ENCODE peak calls at places on chromosomes 1 and 21, in six cellular contexts. U is AG04449, J is PC-3, O is fibroblast of mammary gland, N is cardiac fibroblast, L is AG09309. B is an unnamed sample.

GRCh38 chr21:42578761-42579415 is 65.2 kb downstream of the SLC37A1 start:
- DNase-seq in O (no peak), U (no peak), L (no peak), N (no peak), J (no peak), B (no peak)

GRCh38 chr1:234825498-234826176 is 215.7 kb upstream of the IRF2BP2 start:
- DNase-seq in U (no peak), N (no peak), J (no peak), L (no peak), O (no peak), B (no peak)

GRCh38 chr1:174768949-174769348 is 230.8 kb upstream of the CACYBP start:
- DNase-seq in U (no peak), J (no peak), O (no peak), L (no peak), N (no peak), B (no peak)

GRCh38 chr1:113551728-113552127 is 161.4 kb downstream of the MAGI3 start:
- DNase-seq in J (peak; percentile 39), O (no peak), N (no peak), L (no peak), U (no peak), B (no peak)

GRCh38 chr1:232382671-232383070 is 247.3 kb downstream of the SIPA1L2 start:
- DNase-seq in N (no peak), J (no peak), U (no peak), O (peak; percentile 28), L (no peak), B (no peak)

GRCh38 chr1:207049974-207050391 is 1.0 kb downstream of the YOD1 start:
- DNase-seq in J (peak; percentile 82), L (no peak), N (peak; percentile 64), U (no peak), O (peak; percentile 63), B (peak; percentile 60)

GRCh38 chr1:10217748-10218441 is 7.5 kb downstream of the KIF1B start:
- DNase-seq in N (peak; percentile 45), U (no peak), J (no peak), O (peak; percentile 80), L (no peak), B (peak; percentile 49)

GRCh38 chr1:25676488-25676887 is 59.9 kb downstream of the MAN1C1 start:
- DNase-seq in N (peak; percentile 56), L (no peak), J (no peak), U (no peak), O (no peak), B (no peak)

DNA sequence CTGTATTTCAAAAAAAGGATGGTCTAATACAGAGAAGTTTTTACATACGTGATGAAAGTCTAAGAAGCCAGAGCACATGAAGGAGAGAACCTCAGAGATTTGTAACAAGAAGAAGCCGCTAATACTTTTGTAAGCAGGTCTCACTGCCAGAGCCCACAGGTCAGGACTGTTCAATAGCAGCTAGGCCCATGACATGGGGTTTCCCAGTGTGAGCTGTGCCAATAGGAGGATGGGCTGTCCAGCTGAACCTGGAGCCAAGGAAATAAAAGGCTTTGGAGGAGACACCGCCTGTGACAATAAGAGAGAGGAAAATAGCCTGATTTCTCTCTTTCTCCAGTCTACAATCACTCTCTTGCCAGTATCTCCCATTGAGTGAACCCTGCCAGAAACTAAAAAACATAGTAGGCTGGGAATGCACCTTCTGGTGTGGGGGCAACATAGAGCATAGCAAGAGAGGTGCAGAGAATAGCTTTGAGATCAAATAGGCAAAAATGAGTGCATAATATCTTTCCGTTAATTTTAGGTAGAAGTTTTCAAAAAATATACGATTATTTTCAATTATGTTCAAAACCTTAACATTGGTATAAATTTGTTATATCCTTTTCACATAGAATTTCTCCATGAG is 360.3 kb downstream of the NEGR1 start:
- DNase-seq in U (no peak), O (no peak), N (no peak), J (no peak), L (no peak), B (no peak)
- TF ChIP-seq CTCF in U (no peak), O (no peak), N (no peak), J (no peak), L (no peak), B (peak; percentile 12)

GRCh38 chr1:156924478-156925153 is 4.2 kb downstream of the LRRC71 start:
- DNase-seq in L (no peak), N (no peak), O (no peak), U (no peak), J (no peak), B (no peak)

GRCh38 chr1:156923565-156924477 is 3.4 kb downstream of the LRRC71 start:
- DNase-seq in O (no peak), N (no peak), U (no peak), J (no peak), L (no peak), B (no peak)

GRCh38 chr1:156925154-156926010 is 5.0 kb downstream of the LRRC71 start:
- DNase-seq in L (no peak), J (no peak), U (no peak), O (no peak), N (no peak), B (no peak)

GRCh38 chr1:156921053-156921529 is 659 bp downstream of the LRRC71 start:
- DNase-seq in N (no peak), J (no peak), L (no peak), U (no peak), O (no peak), B (no peak)

GRCh38 chr1:156922986-156923564 is 2.6 kb downstream of the LRRC71 start:
- DNase-seq in O (no peak), U (no peak), L (no peak), J (no peak), N (no peak), B (no peak)
- H3K4me3 ChIP-seq in O (no peak overlapping the region), U (no peak overlapping the region), L (no peak overlapping the region), J (no peak overlapping the region), N (no peak overlapping the region), B (no peak overlapping the region)

GRCh38 chr1:82195245-82195644 is 394.5 kb downstream of the ADGRL2 start:
- DNase-seq in J (no peak), L (no peak), O (no peak), U (no peak), N (no peak), B (no peak)
- TF ChIP-seq CTCF in J (no peak), L (no peak), O (no peak), U (no peak), N (no peak), B (no peak)

GRCh38 chr1:64471218-64471719 is 1.3 kb downstream of the CACHD1 start:
- DNase-seq in L (no peak), U (no peak), N (no peak), O (peak; percentile 5), J (no peak), B (peak; percentile 26)

GRCh38 chr1:64473367-64473766 is 3.4 kb downstream of the CACHD1 start:
- DNase-seq in O (no peak), N (no peak), L (no peak), U (no peak), J (no peak), B (no peak)

GRCh38 chr1:64471724-64472276 is 1.9 kb downstream of the CACHD1 start:
- DNase-seq in J (no peak), U (no peak), N (no peak), O (peak; percentile 24), L (no peak), B (peak; percentile 31)

GRCh38 chr1:64474133-64474532 is 4.2 kb downstream of the CACHD1 start:
- DNase-seq in N (no peak), O (no peak), L (no peak), U (no peak), J (no peak), B (no peak)

GRCh38 chr1:64472805-64473204 is 2.9 kb downstream of the CACHD1 start:
- DNase-seq in N (no peak), U (no peak), J (no peak), O (no peak), L (no peak), B (no peak)
- H3K4me3 ChIP-seq in N (no peak overlapping the region), U (no peak overlapping the region), J (no peak overlapping the region), O (no peak overlapping the region), L (no peak overlapping the region), B (no peak overlapping the region)

DNA sequence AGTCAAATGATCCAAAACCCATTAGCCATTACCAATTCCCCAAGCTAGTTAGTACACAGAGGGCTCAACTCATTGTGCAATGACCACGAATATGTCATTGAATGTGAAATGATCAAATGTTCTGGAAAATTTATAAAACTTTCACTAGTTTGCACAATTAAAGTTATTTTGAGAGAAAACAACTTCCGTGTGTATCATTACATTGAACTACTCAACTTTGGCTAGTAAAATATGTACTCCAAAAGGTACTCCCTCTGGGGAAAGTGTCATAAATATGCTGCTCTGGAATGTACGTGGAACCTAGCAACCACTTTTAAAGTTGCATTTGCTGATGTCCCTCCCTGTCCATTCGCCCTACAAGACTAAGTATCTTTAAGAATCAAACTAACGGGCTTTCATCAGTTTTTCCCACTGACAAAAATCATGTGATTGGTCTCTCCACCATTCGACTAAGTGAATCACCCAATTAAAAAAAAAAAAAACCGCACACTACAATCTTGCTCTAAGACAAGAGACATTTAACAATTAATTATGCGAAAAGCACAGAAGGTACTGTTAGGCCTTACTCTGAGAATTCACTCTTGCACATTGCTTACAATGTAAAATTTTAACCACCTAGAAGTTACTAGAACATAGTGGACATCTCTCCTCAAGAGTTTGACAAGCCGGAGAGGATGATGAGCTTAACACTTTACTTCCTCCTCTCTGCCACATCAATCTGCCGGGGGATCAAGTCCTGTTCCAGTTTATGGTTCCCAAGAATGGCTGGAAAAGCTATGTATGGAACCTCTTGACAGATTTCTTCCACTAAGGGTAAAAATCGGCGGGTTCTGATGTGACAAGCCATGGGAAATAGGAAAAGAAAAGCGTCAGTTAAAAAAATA is 1.1 kb downstream of the ACBD3 start:
- DNase-seq in N (peak; percentile 34), L (peak; percentile 21), U (no peak), J (peak; percentile 42), O (peak; percentile 63), B (peak; percentile 33)
- TF ChIP-seq CTCF in N (no peak), L (no peak), U (no peak), J (no peak), O (no peak), B (no peak)

DNA sequence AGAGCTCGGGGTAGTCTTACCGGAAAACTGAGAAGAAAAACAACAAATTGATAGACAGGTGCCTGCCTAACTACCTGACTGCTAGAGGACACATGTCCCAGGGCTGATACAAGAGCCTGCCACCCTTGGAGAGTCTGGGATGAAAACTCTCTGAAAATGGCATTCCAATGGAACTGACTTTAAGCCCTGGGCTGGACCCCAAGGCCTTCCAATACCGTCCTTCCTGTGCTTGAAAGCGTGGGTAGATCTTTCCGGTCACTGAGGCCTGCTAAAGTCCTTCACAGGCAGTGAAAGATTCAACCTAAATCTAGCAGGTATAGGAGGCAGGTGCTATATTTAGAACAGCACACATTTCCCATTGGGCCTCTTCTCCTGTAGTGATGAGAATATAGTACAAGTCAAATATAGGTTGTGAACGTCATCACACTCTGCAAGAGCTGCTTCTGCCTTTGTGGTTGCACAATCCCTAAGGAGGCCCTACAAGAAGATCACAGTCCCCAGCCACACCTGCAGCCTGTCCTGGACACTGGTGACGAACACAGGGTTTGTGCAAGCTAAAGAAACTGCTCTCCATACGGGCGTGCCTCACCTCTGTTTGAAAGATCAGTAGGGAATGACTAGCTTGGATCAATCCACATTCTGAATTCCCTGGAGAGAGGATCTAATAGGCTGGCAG is 836 bp upstream of the CHML start:
- DNase-seq in U (no peak), O (no peak), J (peak; percentile 55), L (no peak), N (no peak), B (no peak)
- H3K4me3 ChIP-seq in U (no peak overlapping the region), O (no peak overlapping the region), J (peak overlapping the region; percentile 49), L (no peak overlapping the region), N (no peak overlapping the region), B (no peak overlapping the region)

B was measured in astrocyte of the spinal cord.